ENCODE peak calls at places on chromosome 22, in four cellular contexts. X is glutamatergic neuron, V is Calu3, W is left ventricle myocardium inferior. F is an unnamed sample.

GRCh38 chr22:17946691-17947367 is 77.5 kb downstream of the MICAL3 start:
- DNase-seq in X (no peak), V (no peak), W (no peak), F (no peak)

GRCh38 chr22:11627798-11628650 is 3900.0 kb upstream of the OR11H1 start:
- DNase-seq in X (no peak), W (no peak), V (no peak), F (no peak)

GRCh38 chr22:50115693-50116092 is 25.9 kb downstream of the MOV10L1 start:
- DNase-seq in X (no peak), W (no peak), V (no peak), F (no peak)

GRCh38 chr22:25828422-25828821 is 86.4 kb downstream of the MYO18B start:
- DNase-seq in V (no peak), W (no peak), X (no peak), F (no peak)

GRCh38 chr22:50102946-50103345 is 13.1 kb downstream of the MOV10L1 start:
- DNase-seq in W (no peak), V (no peak), X (no peak), F (no peak)

GRCh38 chr22:28051787-28052356 is 132.8 kb upstream of the PITPNB start:
- DNase-seq in W (peak), V (peak), X (peak), F (peak)

GRCh38 chr22:23128269-23129108 is 13.3 kb downstream of the RSPH14 start:
- DNase-seq in W (peak), V (peak), X (peak), F (peak)

GRCh38 chr22:48960981-48961655 is 866.6 kb downstream of the BRD1 start:
- DNase-seq in X (no peak), V (no peak), W (peak), F (no peak)

GRCh38 chr22:24208012-24208749 is 26.9 kb downstream of the SUSD2 start:
- DNase-seq in W (no peak), X (no peak), V (peak), F (peak)

GRCh38 chr22:36075230-36075629 is 46.6 kb upstream of the RBFOX2 start:
- DNase-seq in W (no peak), X (no peak), V (no peak), F (no peak)
- TF ChIP-seq CTCF in W (no peak), X (no peak), V (no peak), F (no peak)

GRCh38 chr22:37731804-37732471 is 35.1 kb downstream of the TRIOBP start:
- DNase-seq in X (no peak), W (no peak), V (peak), F (no peak)
- TF ChIP-seq CTCF in X (no peak), W (peak), V (no peak), F (no peak)

DNA sequence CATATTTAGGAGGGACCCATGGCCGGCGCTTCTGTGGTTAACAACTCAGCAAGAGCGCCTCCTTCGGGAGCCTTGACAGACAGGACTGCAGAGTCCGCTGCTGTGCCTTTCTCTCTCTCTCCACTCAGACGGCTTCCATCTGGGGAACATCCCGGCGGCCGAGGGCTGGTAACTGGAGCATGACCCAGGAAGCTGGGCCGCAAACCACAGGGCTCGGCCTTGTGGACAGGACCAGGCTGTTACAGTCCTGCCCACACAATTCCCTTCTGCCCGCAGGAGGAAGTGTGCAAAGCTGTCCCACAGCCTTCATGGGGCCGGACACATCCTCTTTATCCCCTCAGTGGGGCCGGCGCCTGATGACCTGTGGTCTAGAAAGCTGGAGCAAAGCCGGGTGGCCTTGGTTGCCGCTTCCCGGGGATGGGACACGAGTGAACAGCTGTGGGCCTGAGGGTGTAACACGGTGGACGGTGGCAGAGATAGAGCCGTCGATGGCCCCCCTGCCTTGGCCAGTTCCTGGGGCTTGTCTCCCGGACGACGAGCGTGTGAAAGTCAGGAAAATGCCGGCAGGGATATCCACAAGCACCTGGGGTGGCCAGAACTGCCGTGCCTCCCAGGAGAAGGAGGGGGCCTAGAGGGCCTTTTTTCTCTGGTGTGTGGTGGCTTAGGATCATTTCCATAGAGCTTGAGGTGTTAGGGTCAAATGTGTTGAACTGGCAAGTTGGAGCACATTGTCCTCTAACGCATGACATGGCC is 50.1 kb downstream of the FBLN1 start:
- DNase-seq in W (peak), X (peak), V (no peak), F (peak)
- TF ChIP-seq CTCF in W (peak), X (no peak), V (no peak), F (peak)

GRCh38 chr22:40856513-40857308 is at the start of the genes ST13 and XPNPEP3:
- DNase-seq in X (peak), V (peak), W (peak), F (peak)
- TF ChIP-seq CTCF in X (peak), V (no peak), W (peak), F (peak)

GRCh38 chr22:31241936-31242335 is 29.8 kb downstream of the LIMK2 start:
- DNase-seq in X (no peak), V (no peak), W (no peak), F (peak)
- TF ChIP-seq CTCF in X (no peak), V (no peak), W (no peak), F (peak)